ENCODE peak calls at places on chromosomes 13 and 19, in five cellular contexts. One of them, this sample, is unnamed.

GRCh38 chr13:94599877-94600276 is 1.8 kb upstream of the GPR180 start:
- DNase-seq in stimulated activated CD4-positive, alpha-beta T cell treated with anti-CD3 and anti-CD28 coated beads, Interleukin-2, amount 100 ng/mL, for 24 hours: no peak
- DNase-seq in HT1080: no peak
- DNase-seq in NB4: no peak
- DNase-seq in A673: no peak
- DNase-seq in this sample: no peak

GRCh38 chr13:29954082-29955043 is 103.9 kb upstream of the UBL3 start:
- DNase-seq in stimulated activated CD4-positive, alpha-beta T cell treated with anti-CD3 and anti-CD28 coated beads, Interleukin-2, amount 100 ng/mL, for 24 hours: peak
- DNase-seq in NB4: peak
- DNase-seq in HT1080: no peak
- DNase-seq in A673: no peak
- DNase-seq in this sample: no peak

GRCh38 chr19:7505288-7505681 is 10.6 kb upstream of the ZNF358 start:
- DNase-seq in stimulated activated CD4-positive, alpha-beta T cell treated with anti-CD3 and anti-CD28 coated beads, Interleukin-2, amount 100 ng/mL, for 24 hours: no peak
- DNase-seq in A673: no peak
- DNase-seq in NB4: no peak
- DNase-seq in HT1080: no peak
- DNase-seq in this sample: no peak

GRCh38 chr19:37243206-37243632 is 25.2 kb downstream of the ZNF383 start:
- DNase-seq in HT1080: no peak
- DNase-seq in stimulated activated CD4-positive, alpha-beta T cell treated with anti-CD3 and anti-CD28 coated beads, Interleukin-2, amount 100 ng/mL, for 24 hours: no peak
- DNase-seq in A673: no peak
- DNase-seq in NB4: no peak
- DNase-seq in this sample: no peak

GRCh38 chr13:106685142-106685541 is 117.2 kb upstream of the ARGLU1 start:
- DNase-seq in A673: no peak
- DNase-seq in stimulated activated CD4-positive, alpha-beta T cell treated with anti-CD3 and anti-CD28 coated beads, Interleukin-2, amount 100 ng/mL, for 24 hours: no peak
- DNase-seq in HT1080: no peak
- DNase-seq in NB4: no peak
- DNase-seq in this sample: no peak

GRCh38 chr19:19490247-19490968 is 24.9 kb downstream of the TSSK6 start:
- DNase-seq in A673: peak
- DNase-seq in stimulated activated CD4-positive, alpha-beta T cell treated with anti-CD3 and anti-CD28 coated beads, Interleukin-2, amount 100 ng/mL, for 24 hours: peak
- DNase-seq in HT1080: peak
- DNase-seq in NB4: peak
- DNase-seq in this sample: peak

GRCh38 chr13:93080587-93080986 is 146.0 kb upstream of the GPC6 start:
- DNase-seq in NB4: no peak
- DNase-seq in stimulated activated CD4-positive, alpha-beta T cell treated with anti-CD3 and anti-CD28 coated beads, Interleukin-2, amount 100 ng/mL, for 24 hours: no peak
- DNase-seq in A673: peak
- DNase-seq in HT1080: peak
- DNase-seq in this sample: no peak

GRCh38 chr13:41137241-41137640 is 4.6 kb upstream of the KBTBD6 start:
- DNase-seq in HT1080: peak
- DNase-seq in stimulated activated CD4-positive, alpha-beta T cell treated with anti-CD3 and anti-CD28 coated beads, Interleukin-2, amount 100 ng/mL, for 24 hours: no peak
- DNase-seq in NB4: no peak
- DNase-seq in A673: no peak
- DNase-seq in this sample: no peak

GRCh38 chr19:7953060-7953459 is 9.6 kb upstream of the TIMM44 start:
- DNase-seq in stimulated activated CD4-positive, alpha-beta T cell treated with anti-CD3 and anti-CD28 coated beads, Interleukin-2, amount 100 ng/mL, for 24 hours: no peak
- DNase-seq in NB4: peak
- DNase-seq in HT1080: peak
- DNase-seq in A673: no peak
- DNase-seq in this sample: no peak

GRCh38 chr13:79966502-79966901 is 374.4 kb downstream of the SPRY2 start:
- DNase-seq in NB4: no peak
- DNase-seq in HT1080: no peak
- DNase-seq in A673: peak
- DNase-seq in stimulated activated CD4-positive, alpha-beta T cell treated with anti-CD3 and anti-CD28 coated beads, Interleukin-2, amount 100 ng/mL, for 24 hours: no peak
- DNase-seq in this sample: peak

GRCh38 chr13:109608032-109608431 is 178.4 kb downstream of the IRS2 start:
- DNase-seq in NB4: no peak
- DNase-seq in A673: no peak
- DNase-seq in stimulated activated CD4-positive, alpha-beta T cell treated with anti-CD3 and anti-CD28 coated beads, Interleukin-2, amount 100 ng/mL, for 24 hours: no peak
- DNase-seq in HT1080: no peak
- DNase-seq in this sample: no peak

GRCh38 chr19:47742636-47743035 is 2.7 kb upstream of the NOP53 start:
- DNase-seq in stimulated activated CD4-positive, alpha-beta T cell treated with anti-CD3 and anti-CD28 coated beads, Interleukin-2, amount 100 ng/mL, for 24 hours: no peak
- DNase-seq in A673: no peak
- DNase-seq in NB4: no peak
- DNase-seq in HT1080: no peak
- DNase-seq in this sample: no peak

GRCh38 chr19:14432817-14433453 is at the start of gene PKN1:
- DNase-seq in A673: peak
- DNase-seq in stimulated activated CD4-positive, alpha-beta T cell treated with anti-CD3 and anti-CD28 coated beads, Interleukin-2, amount 100 ng/mL, for 24 hours: peak
- DNase-seq in HT1080: no peak
- DNase-seq in NB4: peak
- DNase-seq in this sample: peak

GRCh38 chr19:31054430-31054829 is 294.8 kb downstream of the TSHZ3 start:
- DNase-seq in stimulated activated CD4-positive, alpha-beta T cell treated with anti-CD3 and anti-CD28 coated beads, Interleukin-2, amount 100 ng/mL, for 24 hours: peak
- DNase-seq in NB4: peak
- DNase-seq in A673: peak
- DNase-seq in HT1080: peak
- DNase-seq in this sample: peak

GRCh38 chr13:99269627-99270252 is 11.6 kb upstream of the GPR18 start:
- DNase-seq in stimulated activated CD4-positive, alpha-beta T cell treated with anti-CD3 and anti-CD28 coated beads, Interleukin-2, amount 100 ng/mL, for 24 hours: no peak
- DNase-seq in HT1080: peak
- DNase-seq in A673: peak
- DNase-seq in NB4: peak
- DNase-seq in this sample: no peak

GRCh38 chr19:46296722-46297431 is at the start of gene HIF3A:
- DNase-seq in stimulated activated CD4-positive, alpha-beta T cell treated with anti-CD3 and anti-CD28 coated beads, Interleukin-2, amount 100 ng/mL, for 24 hours: no peak
- DNase-seq in NB4: no peak
- DNase-seq in HT1080: no peak
- DNase-seq in A673: peak
- DNase-seq in this sample: peak

GRCh38 chr19:1767464-1767933 is 14.2 kb downstream of the ONECUT3 start:
- DNase-seq in HT1080: no peak
- DNase-seq in A673: peak
- DNase-seq in NB4: peak
- DNase-seq in stimulated activated CD4-positive, alpha-beta T cell treated with anti-CD3 and anti-CD28 coated beads, Interleukin-2, amount 100 ng/mL, for 24 hours: peak
- DNase-seq in this sample: no peak

GRCh38 chr13:35460061-35460460 is 16.4 kb downstream of the MAB21L1 start:
- DNase-seq in NB4: no peak
- DNase-seq in stimulated activated CD4-positive, alpha-beta T cell treated with anti-CD3 and anti-CD28 coated beads, Interleukin-2, amount 100 ng/mL, for 24 hours: no peak
- DNase-seq in A673: no peak
- DNase-seq in HT1080: no peak
- DNase-seq in this sample: no peak

GRCh38 chr19:4713384-4713951 is 10.2 kb downstream of the DPP9 start:
- DNase-seq in HT1080: peak
- DNase-seq in A673: no peak
- DNase-seq in NB4: no peak
- DNase-seq in stimulated activated CD4-positive, alpha-beta T cell treated with anti-CD3 and anti-CD28 coated beads, Interleukin-2, amount 100 ng/mL, for 24 hours: no peak
- DNase-seq in this sample: no peak